ENCODE peak calls at places on chromosomes 6 and 20, in five cellular contexts. G, T, W, Z and Y are unnamed samples.

GRCh38 chr20:33865761-33866160 is 54.6 kb downstream of the CHMP4B start:
- DNase-seq in Z (peak), T (no peak), G (no peak), W (no peak), Y (no peak)

GRCh38 chr6:110528051-110528929 is 51.9 kb upstream of the SLC22A16 start:
- DNase-seq in W (peak), G (peak), Z (no peak), T (peak), Y (peak)

GRCh38 chr20:24746351-24746685 is 202.8 kb upstream of the CST7 start:
- DNase-seq in W (peak), Z (no peak), T (no peak), G (no peak), Y (no peak)

GRCh38 chr6:167676666-167677421 is 149.9 kb upstream of the AFDN start:
- DNase-seq in T (peak), G (no peak), Z (no peak), W (no peak), Y (no peak)

GRCh38 chr20:59483481-59483880 is 120.9 kb upstream of the PHACTR3 start:
- DNase-seq in G (no peak), W (no peak), T (no peak), Z (no peak), Y (no peak)

GRCh38 chr6:157557541-157557940 is 176.6 kb downstream of the ZDHHC14 start:
- DNase-seq in Z (no peak), G (no peak), T (no peak), W (no peak), Y (no peak)

GRCh38 chr6:150924808-150925654 is 59.5 kb downstream of the MTHFD1L start:
- DNase-seq in G (peak), T (no peak), Z (no peak), W (peak), Y (peak)

GRCh38 chr6:54053893-54054391 is 57.3 kb upstream of the MLIP start:
- DNase-seq in G (peak), T (no peak), Z (peak), W (peak), Y (peak)

GRCh38 chr20:62451156-62451767 is 23.9 kb upstream of the RBBP8NL start:
- DNase-seq in G (no peak), Z (no peak), W (no peak), T (no peak), Y (no peak)

GRCh38 chr20:34312544-34313217 is 9.5 kb upstream of the AHCY start:
- DNase-seq in Z (peak), W (peak), G (peak), T (peak), Y (peak)

GRCh38 chr6:111418971-111419693 is 63.9 kb downstream of the REV3L start:
- DNase-seq in T (no peak), G (peak), Z (no peak), W (no peak), Y (peak)

GRCh38 chr6:112831022-112831421 is 483.9 kb downstream of the RFPL4B start:
- DNase-seq in G (peak), T (no peak), W (no peak), Z (no peak), Y (no peak)

DNA sequence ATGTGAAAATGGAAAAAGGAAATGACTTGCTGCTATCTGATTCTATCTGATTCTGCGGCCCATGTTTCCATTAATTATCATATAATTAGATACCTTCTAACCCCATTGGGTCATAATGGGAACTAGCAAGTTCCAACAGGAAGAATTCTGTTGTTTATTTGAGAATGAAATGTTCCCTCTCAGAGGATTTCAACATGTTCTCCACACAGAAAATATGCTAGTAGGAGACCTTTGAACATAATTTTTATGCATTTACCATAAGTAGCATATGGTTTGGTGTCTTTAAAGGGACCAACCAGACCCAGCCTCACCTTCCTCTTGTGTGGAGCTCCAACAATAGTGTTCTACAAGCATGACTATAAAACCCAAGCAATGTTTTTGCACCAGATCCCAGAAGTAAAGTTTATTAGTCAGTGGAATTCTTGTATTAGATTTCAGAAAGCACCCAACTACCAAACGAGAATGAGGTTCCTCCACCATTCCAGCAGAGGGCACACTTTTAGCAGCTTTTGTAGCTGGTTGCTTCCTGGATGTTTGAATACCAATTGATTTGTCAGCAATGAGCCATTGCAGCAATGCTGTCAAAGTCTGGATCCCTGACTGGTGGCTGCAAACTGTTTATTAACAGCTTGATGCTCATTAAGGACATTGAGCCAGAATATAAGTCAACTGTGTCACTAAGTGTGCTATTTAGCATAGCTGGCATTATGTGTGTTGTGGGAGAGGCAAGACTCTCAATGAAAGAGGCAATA is 143.6 kb upstream of the GJE1 start:
- DNase-seq in T (peak), W (peak), G (peak), Z (no peak), Y (peak)
- TF ChIP-seq CTCF in T (peak), W (peak), G (peak), Z (peak), Y (peak)

DNA sequence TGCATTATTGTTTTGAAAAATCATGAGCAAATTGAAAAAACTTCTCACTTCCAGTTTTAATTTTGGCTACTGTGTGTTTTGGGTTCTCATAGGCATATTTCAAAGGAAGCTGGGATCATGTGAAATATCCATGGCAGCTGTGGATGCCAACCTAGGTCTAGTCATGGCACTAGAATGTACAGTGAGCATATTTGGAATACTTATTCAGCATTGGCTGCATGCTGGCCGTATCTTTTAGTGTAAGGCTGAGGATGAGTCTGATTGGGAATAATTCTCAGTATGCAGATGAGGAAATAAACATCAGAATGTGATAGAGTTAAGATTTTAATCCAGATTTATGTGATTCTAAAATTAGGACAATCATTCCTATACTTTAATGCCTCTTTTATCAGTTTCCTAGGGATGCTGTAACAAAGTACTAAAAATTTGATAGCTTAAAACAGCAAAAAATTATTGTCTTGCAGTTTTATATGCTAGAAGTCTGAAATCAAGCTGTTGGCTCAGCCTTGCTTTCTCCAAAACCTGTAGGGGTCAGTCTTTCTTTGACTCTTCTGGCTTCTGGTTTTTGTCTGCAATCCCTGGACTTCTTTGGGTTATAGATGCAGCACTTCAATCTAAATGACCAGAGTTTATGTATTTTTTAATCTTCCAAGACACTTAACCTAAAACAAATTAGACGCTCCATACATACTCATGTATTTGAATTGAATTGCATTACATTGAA is 37.7 kb upstream of the DEFB112 start:
- DNase-seq in T (peak), G (peak), W (no peak), Z (no peak), Y (peak)
- H3K4me3 ChIP-seq in T (no peak), G (no peak), W (no peak), Z (no peak), Y (no peak)

DNA sequence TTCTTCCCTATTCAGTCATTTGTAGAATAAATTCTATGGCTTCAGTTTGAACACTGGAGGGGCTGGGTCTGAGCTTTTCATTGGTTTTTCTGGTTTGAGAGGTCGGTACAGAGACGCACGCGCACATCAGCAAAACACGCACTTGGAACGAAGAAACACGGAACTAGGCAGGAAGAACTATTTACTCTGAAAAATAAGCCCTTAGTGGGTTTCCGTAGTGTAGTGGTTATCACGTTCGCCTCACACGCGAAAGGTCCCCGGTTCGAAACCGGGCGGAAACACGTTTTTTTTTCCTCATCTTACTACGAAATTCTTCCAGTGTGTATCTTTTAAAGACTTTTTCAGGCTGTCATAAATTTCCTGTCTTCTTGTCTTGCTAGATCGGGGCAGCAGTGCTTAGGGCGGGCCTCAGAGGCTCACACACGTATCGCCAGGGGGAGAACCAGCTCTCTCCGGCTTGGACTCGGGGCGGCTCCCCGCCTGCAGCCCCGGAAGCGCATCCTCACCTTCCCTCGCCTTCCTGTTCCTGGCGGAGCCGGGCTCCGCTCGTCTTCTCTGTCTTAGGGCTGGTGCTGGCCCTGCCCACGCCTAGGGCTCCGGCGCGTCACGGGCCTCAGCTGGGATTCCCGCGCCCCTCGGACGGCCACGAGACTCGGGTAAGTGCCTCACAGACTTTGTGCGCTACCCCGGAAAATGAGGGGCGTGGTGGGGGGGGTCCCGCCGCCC is at the start of gene HMGN4:
- DNase-seq in G (peak), W (peak), T (peak), Z (peak), Y (peak)
- TF ChIP-seq CTCF in G (peak), W (peak), T (no peak), Z (no peak), Y (no peak)

GRCh38 chr6:41560440-41561192 is 14.4 kb downstream of the FOXP4 start:
- DNase-seq in W (no peak), Z (peak), T (peak), G (no peak), Y (no peak)
- H3K4me3 ChIP-seq in W (no peak), Z (peak), T (peak), G (no peak), Y (peak)

GRCh38 chr6:41733707-41734665 is 1.4 kb downstream of the TFEB start:
- DNase-seq in T (peak), G (peak), Z (peak), W (peak), Y (peak)
- TF ChIP-seq CTCF in T (no peak), G (peak), Z (no peak), W (no peak), Y (no peak)

DNA sequence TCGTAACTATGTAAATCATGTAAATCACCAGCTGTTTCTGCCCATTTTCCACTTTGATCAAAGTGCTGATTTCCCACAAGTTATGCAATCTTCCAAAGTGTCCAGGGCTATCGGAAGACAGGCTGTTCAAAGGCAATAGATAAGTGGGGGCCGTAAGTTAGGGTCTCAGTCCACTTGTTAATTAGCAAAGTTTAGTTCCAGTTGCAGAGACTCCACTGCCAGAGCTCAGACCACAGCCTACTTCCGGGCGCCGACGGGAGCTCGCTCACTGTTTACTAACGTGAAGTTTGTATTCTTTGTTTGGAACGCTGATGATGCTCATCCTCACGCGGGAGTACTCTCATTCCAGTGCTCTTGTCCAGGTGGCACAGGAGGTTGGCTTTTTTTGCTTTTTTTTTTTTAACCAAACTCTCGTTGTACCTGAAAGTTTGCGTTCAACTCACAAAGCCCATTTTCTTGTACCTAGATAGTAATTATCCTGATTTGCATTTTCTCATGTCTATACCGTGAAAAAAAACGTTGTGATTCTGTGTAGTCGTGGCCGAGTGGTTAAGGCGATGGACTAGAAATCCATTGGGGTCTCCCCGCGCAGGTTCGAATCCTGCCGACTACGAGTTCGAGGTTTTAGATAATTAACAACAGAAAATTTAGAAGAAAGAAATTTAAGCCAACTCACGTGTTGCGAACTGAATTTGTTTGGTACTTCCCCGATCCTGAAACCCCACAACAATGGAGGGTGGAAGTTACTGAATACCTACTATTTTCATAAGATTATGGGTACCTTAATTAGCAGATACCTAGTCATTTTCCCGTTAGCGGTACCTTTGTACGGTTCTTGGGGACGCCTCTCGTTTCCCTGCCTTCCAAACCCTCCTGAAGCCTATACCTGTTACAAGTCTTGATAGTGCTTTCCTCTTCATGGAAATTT is 29.9 kb upstream of the ZNF184 start:
- DNase-seq in G (peak), T (peak), W (peak), Z (no peak), Y (peak)
- H3K4me3 ChIP-seq in G (peak), T (peak), W (peak), Z (peak), Y (peak)